ENCODE peak calls at places on chromosomes 5 and 9, in four cellular contexts. One of them, this sample, is unnamed.

GRCh38 chr9:123419091-123419490 is 63.1 kb downstream of the CRB2 start:
- DNase-seq in caudate nucleus: no peak
- DNase-seq in A172: no peak
- DNase-seq in iris pigment epithelial cell: no peak
- DNase-seq in this sample: no peak

GRCh38 chr9:31776471-31776870 is 608.0 kb upstream of the ACO1 start:
- DNase-seq in caudate nucleus: no peak
- DNase-seq in A172: no peak
- DNase-seq in iris pigment epithelial cell: no peak
- DNase-seq in this sample: no peak

GRCh38 chr5:138952962-138953361 is 77.8 kb upstream of the LRRTM2 start:
- DNase-seq in caudate nucleus: peak; percentile 43
- DNase-seq in A172: no peak
- DNase-seq in iris pigment epithelial cell: no peak
- DNase-seq in this sample: no peak

GRCh38 chr5:159331099-159331973 is 1.0 kb upstream of the IL12B start:
- DNase-seq in A172: peak; percentile 54
- DNase-seq in caudate nucleus: peak; percentile 31
- DNase-seq in iris pigment epithelial cell: peak; percentile 60
- DNase-seq in this sample: no peak

GRCh38 chr5:96649938-96650540 is 12.1 kb upstream of the CAST start:
- DNase-seq in iris pigment epithelial cell: no peak
- DNase-seq in A172: no peak
- DNase-seq in caudate nucleus: no peak
- DNase-seq in this sample: no peak

GRCh38 chr9:87783180-87783579 is 57.3 kb downstream of the CTSL start:
- DNase-seq in A172: no peak
- DNase-seq in caudate nucleus: no peak
- DNase-seq in iris pigment epithelial cell: no peak
- DNase-seq in this sample: no peak

GRCh38 chr9:133778336-133778995 is 40.3 kb upstream of the SARDH start:
- DNase-seq in A172: no peak
- DNase-seq in caudate nucleus: no peak
- DNase-seq in iris pigment epithelial cell: no peak
- DNase-seq in this sample: no peak

GRCh38 chr5:5314166-5314565 is 108.3 kb upstream of the ICE1 start:
- DNase-seq in caudate nucleus: peak; percentile 65
- DNase-seq in A172: no peak
- DNase-seq in iris pigment epithelial cell: no peak
- DNase-seq in this sample: no peak

This sample was measured in putamen.